ENCODE peak calls at places on chromosomes 2 and 18, in four cellular contexts. C is K562, Z is HepG2, K is GM12878. D is an unnamed sample.

GRCh38 chr18:39624934-39625333 is 2059.3 kb upstream of the CELF4 start:
- DNase-seq in C (no peak), Z (no peak), K (no peak), D (no peak)

GRCh38 chr2:12227941-12228608 is 481.6 kb downstream of the LPIN1 start:
- DNase-seq in C (no peak), Z (no peak), K (no peak), D (no peak)

GRCh38 chr2:30372836-30373235 is 74.2 kb upstream of the LCLAT1 start:
- DNase-seq in C (no peak), Z (no peak), K (no peak), D (no peak)

GRCh38 chr2:68726608-68727367 is 7.8 kb upstream of the ARHGAP25 start:
- DNase-seq in C (no peak), Z (no peak), K (peak; percentile 68), D (no peak)

GRCh38 chr2:12847694-12848093 is 131.0 kb downstream of the TRIB2 start:
- DNase-seq in C (no peak), Z (no peak), K (no peak), D (no peak)

GRCh38 chr2:25954199-25954752 is 28.0 kb downstream of the KIF3C start:
- DNase-seq in C (no peak), Z (peak; percentile 80), K (no peak), D (peak; percentile 42)

GRCh38 chr2:108182489-108182888 is 57.3 kb upstream of the SULT1C3 start:
- DNase-seq in C (peak; percentile 21), Z (peak; percentile 31), K (no peak), D (peak; percentile 76)

GRCh38 chr2:159936471-159936870 is 125.9 kb downstream of the PLA2R1 start:
- DNase-seq in C (peak; percentile 35), Z (no peak), K (no peak), D (peak; percentile 15)

GRCh38 chr2:102418421-102418961 is 4.5 kb upstream of the IL18RAP start:
- DNase-seq in C (peak; percentile 69), Z (no peak), K (no peak), D (no peak)

GRCh38 chr2:137886432-137886831 is 77.8 kb upstream of the HNMT start:
- DNase-seq in C (no peak), Z (peak; percentile 83), K (no peak), D (peak; percentile 18)

GRCh38 chr2:217105733-217106649 is 246.1 kb upstream of the TNP1 start:
- DNase-seq in C (peak; percentile 51), Z (no peak), K (no peak), D (no peak)

GRCh38 chr2:16900405-16901025 is 234.9 kb upstream of the CYRIA start:
- DNase-seq in C (peak; percentile 11), Z (peak; percentile 55), K (no peak), D (peak; percentile 69)

DNA sequence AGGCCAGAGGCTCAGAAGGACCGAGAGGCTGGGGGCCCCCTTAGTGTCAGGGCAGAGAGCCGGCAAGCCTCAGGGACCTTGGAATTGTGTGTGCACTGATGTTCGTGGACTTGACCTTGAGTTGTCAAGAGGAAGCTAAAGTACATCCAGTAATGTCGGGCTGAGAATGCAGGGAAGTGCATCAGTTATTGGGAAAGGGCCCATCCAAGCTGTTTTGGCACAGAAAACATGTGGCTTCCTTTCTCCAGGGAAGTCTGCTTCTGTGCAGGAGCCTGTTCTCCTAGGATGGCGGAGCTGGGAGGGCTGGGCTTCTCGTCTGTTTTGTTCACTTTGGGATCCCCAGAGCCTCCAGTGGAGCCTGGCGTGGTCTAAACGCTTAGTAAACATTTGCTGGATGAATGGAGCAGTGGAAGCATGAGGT is 23.7 kb downstream of the ATOH8 start:
- DNase-seq in C (no peak), Z (peak; percentile 74), K (no peak), D (no peak)
- TF ChIP-seq ESRRA in C (no peak), Z (no peak), K (no peak), D (no peak)

GRCh38 chr2:32119161-32119560 is 46.5 kb upstream of the SLC30A6 start:
- DNase-seq in C (no peak), Z (no peak), K (no peak), D (no peak)
- TF ChIP-seq ETV6 in C (no peak), Z (no peak), K (no peak), D (no peak)

GRCh38 chr2:213199871-213200270 is 48.5 kb upstream of the IKZF2 start:
- DNase-seq in C (no peak), Z (peak; percentile 6), K (no peak), D (no peak)
- TF ChIP-seq ESRRA in C (no peak), Z (no peak), K (no peak), D (no peak)

GRCh38 chr18:4101009-4101408 is 354.1 kb downstream of the DLGAP1 start:
- DNase-seq in C (no peak), Z (no peak), K (no peak), D (no peak)

GRCh38 chr18:4093676-4094075 is 361.4 kb downstream of the DLGAP1 start:
- DNase-seq in C (no peak), Z (no peak), K (no peak), D (no peak)

GRCh38 chr18:4096501-4096900 is 358.6 kb downstream of the DLGAP1 start:
- DNase-seq in C (no peak), Z (no peak), K (no peak), D (no peak)
- TF ChIP-seq ETV6 in C (no peak), Z (no peak), K (no peak), D (no peak)

GRCh38 chr2:73823916-73824523 is 4.7 kb upstream of the STAMBP start:
- DNase-seq in C (peak; percentile 54), Z (peak; percentile 68), K (peak; percentile 49), D (no peak)
- TF ChIP-seq ESRRA in C (no peak), Z (no peak), K (no peak), D (no peak)

GRCh38 chr2:98867539-98868309 is 68.3 kb downstream of the CRACDL start:
- DNase-seq in C (no peak), Z (no peak), K (no peak), D (no peak)

GRCh38 chr2:98870516-98871158 is 65.4 kb downstream of the CRACDL start:
- DNase-seq in C (peak; percentile 17), Z (no peak), K (no peak), D (peak; percentile 45)

GRCh38 chr2:98868548-98869271 is 67.3 kb downstream of the CRACDL start:
- DNase-seq in C (no peak), Z (peak; percentile 80), K (no peak), D (no peak)

GRCh38 chr2:98869868-98870267 is 66.2 kb downstream of the CRACDL start:
- DNase-seq in C (no peak), Z (no peak), K (no peak), D (no peak)

GRCh38 chr2:98869272-98869641 is 66.8 kb downstream of the CRACDL start:
- DNase-seq in C (no peak), Z (peak; percentile 20), K (no peak), D (peak; percentile 23)
- TF ChIP-seq ETV6 in C (no peak), Z (no peak), K (no peak), D (no peak)

GRCh38 chr18:79333046-79333445 is 62.7 kb upstream of the NFATC1 start:
- DNase-seq in C (no peak), Z (no peak), K (no peak), D (no peak)
- TF ChIP-seq ESRRA in C (no peak), Z (no peak), K (no peak), D (no peak)

DNA sequence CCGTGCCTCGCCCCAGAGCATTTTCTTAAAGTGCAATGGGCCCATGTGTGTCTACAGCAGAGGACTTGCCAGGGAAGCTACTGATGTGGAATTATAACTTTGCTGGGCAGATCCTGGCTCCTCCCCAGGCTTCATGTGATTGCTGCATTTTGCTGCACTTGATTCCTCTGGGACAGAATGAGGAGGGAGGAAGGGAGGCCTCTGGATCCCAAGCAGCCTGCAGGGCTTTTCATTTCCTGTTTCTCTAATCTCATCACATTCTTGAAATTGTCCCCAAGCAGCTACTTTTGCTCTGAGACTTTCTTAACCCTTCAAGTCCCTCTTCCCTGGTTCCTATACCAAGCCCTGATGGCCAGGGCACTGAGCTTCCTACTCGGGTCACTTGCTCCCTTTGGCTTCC is 134.4 kb upstream of the SEC11C start:
- DNase-seq in C (no peak), Z (no peak), K (no peak), D (no peak)
- TF ChIP-seq ETV6 in C (no peak), Z (no peak), K (no peak), D (no peak)

GRCh38 chr2:148552675-148553331 is 91.7 kb upstream of the EPC2 start:
- DNase-seq in C (no peak), Z (no peak), K (no peak), D (no peak)

GRCh38 chr2:148557844-148558436 is 86.6 kb upstream of the EPC2 start:
- DNase-seq in C (peak; percentile 42), Z (no peak), K (no peak), D (no peak)

GRCh38 chr2:148555622-148556294 is 88.8 kb upstream of the EPC2 start:
- DNase-seq in C (no peak), Z (no peak), K (no peak), D (no peak)

GRCh38 chr2:148553332-148553887 is 91.1 kb upstream of the EPC2 start:
- DNase-seq in C (no peak), Z (no peak), K (no peak), D (no peak)

GRCh38 chr2:148554459-148555247 is 89.9 kb upstream of the EPC2 start:
- DNase-seq in C (no peak), Z (no peak), K (no peak), D (peak; percentile 50)
- TF ChIP-seq ESRRA in C (no peak), Z (no peak), K (no peak), D (no peak)

DNA sequence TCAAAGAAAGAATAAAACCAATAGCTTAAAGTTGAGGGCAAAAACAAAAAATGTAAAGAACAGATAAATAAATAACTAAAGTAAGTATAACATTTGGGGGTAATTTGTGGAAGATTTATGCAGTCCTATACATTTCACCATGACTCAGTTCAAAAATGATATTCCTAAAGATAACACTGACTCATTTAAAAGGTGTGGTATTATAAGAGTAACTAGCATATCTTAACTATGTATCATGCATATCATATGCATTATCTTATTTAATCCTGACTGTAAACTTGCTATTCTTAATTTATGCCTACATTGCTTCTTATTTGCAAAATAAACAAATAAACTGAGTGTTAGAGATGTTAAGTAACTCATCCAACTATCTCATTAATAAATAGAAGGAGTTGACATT is 726.5 kb upstream of the PKDCC start:
- DNase-seq in C (no peak), Z (no peak), K (no peak), D (no peak)
- TF ChIP-seq ETV6 in C (no peak), Z (no peak), K (no peak), D (no peak)

D was measured in WTC11.